ENCODE peak calls at places on chromosome 2, in eight cellular contexts. N, P, G, T, L, U, A and J are unnamed samples.

GRCh38 chr2:219562049-219563020 is 9.0 kb downstream of the OBSL1 start:
- DNase-seq in N (no peak), U (no peak), L (no peak), T (no peak), G (no peak), P (no peak), A (peak; percentile 48), J (peak; percentile 39)

GRCh38 chr2:230225486-230225885 is at the start of gene SP140:
- DNase-seq in A (no peak), L (peak; percentile 71), U (no peak), T (no peak), P (peak; percentile 81), G (peak; percentile 67), N (no peak), J (no peak)

GRCh38 chr2:15337996-15338666 is 223.0 kb downstream of the NBAS start:
- DNase-seq in P (no peak), A (no peak), U (no peak), L (no peak), G (no peak), N (no peak), T (no peak), J (no peak)

GRCh38 chr2:67486041-67486796 is 89.1 kb downstream of the ETAA1 start:
- DNase-seq in T (no peak), N (no peak), L (no peak), P (no peak), U (no peak), G (no peak), A (no peak), J (no peak)

GRCh38 chr2:148298201-148298600 is 277.3 kb downstream of the MBD5 start:
- DNase-seq in T (no peak), L (no peak), P (no peak), U (no peak), A (no peak), G (no peak), N (no peak), J (no peak)

GRCh38 chr2:68387408-68388350 is 22.6 kb downstream of the PLEK start:
- DNase-seq in U (no peak), G (no peak), P (no peak), T (no peak), L (no peak), A (no peak), N (no peak), J (no peak)

GRCh38 chr2:176931588-176932563 is 280.7 kb upstream of the HNRNPA3 start:
- DNase-seq in T (peak; percentile 10), L (no peak), P (no peak), A (no peak), G (no peak), U (no peak), N (no peak), J (no peak)

GRCh38 chr2:18749912-18750526 is 160.7 kb upstream of the NT5C1B start:
- DNase-seq in L (no peak), T (peak; percentile 72), G (no peak), A (peak; percentile 39), N (no peak), U (no peak), P (peak; percentile 3), J (peak; percentile 56)

GRCh38 chr2:46652514-46653170 is 173.3 kb downstream of the TMEM247 start:
- DNase-seq in A (no peak), P (no peak), T (no peak), G (no peak), L (no peak), N (no peak), U (no peak), J (no peak)

GRCh38 chr2:108949316-108950299 is 39.4 kb downstream of the EDAR start:
- DNase-seq in P (no peak), L (no peak), A (no peak), G (no peak), T (no peak), N (no peak), U (no peak), J (no peak)

GRCh38 chr2:117269574-117269973 is 544.9 kb upstream of the DDX18 start:
- DNase-seq in G (no peak), L (no peak), A (no peak), P (no peak), U (no peak), N (no peak), T (no peak), J (no peak)

GRCh38 chr2:219416233-219416598 is 2.0 kb upstream of the DES start:
- DNase-seq in L (no peak), N (no peak), P (no peak), U (no peak), T (no peak), G (no peak), A (no peak), J (no peak)

GRCh38 chr2:68931799-68932198 is 20.9 kb downstream of the GKN2 start:
- DNase-seq in T (no peak), N (peak; percentile 54), L (no peak), G (no peak), U (no peak), P (no peak), A (no peak), J (no peak)